ENCODE peak calls at places on chromosomes 7 and 10, in six cellular contexts. Y, C, D, S, H and J are unnamed samples.

GRCh38 chr7:97003262-97004236 is 1.8 kb upstream of the DLX6 start:
- DNase-seq in Y (no peak), C (no peak), D (no peak), S (no peak), H (no peak), J (no peak)

GRCh38 chr7:13990319-13990983 is 985 bp upstream of the ETV1 start:
- DNase-seq in Y (peak), C (peak), D (peak), S (no peak), H (no peak), J (peak)

GRCh38 chr7:141013345-141013715 is 1.4 kb downstream of the MRPS33 start:
- DNase-seq in Y (no peak), C (no peak), D (no peak), S (no peak), H (no peak), J (no peak)

GRCh38 chr10:12707461-12708185 is 293.9 kb downstream of the CCDC3 start:
- DNase-seq in Y (peak), C (peak), D (peak), S (peak), H (peak), J (peak)

GRCh38 chr10:32367793-32368453 is 21.0 kb upstream of the EPC1 start:
- DNase-seq in Y (peak), C (peak), D (no peak), S (no peak), H (peak), J (peak)

GRCh38 chr10:77244746-77245145 is 392.9 kb downstream of the KCNMA1 start:
- DNase-seq in Y (no peak), C (no peak), D (no peak), S (no peak), H (no peak), J (no peak)

GRCh38 chr10:69911571-69912528 is 110.1 kb downstream of the COL13A1 start:
- DNase-seq in Y (peak), C (no peak), D (no peak), S (no peak), H (no peak), J (no peak)

GRCh38 chr10:119686465-119687191 is 35.4 kb downstream of the BAG3 start:
- DNase-seq in Y (peak), C (peak), D (peak), S (no peak), H (peak), J (peak)

DNA sequence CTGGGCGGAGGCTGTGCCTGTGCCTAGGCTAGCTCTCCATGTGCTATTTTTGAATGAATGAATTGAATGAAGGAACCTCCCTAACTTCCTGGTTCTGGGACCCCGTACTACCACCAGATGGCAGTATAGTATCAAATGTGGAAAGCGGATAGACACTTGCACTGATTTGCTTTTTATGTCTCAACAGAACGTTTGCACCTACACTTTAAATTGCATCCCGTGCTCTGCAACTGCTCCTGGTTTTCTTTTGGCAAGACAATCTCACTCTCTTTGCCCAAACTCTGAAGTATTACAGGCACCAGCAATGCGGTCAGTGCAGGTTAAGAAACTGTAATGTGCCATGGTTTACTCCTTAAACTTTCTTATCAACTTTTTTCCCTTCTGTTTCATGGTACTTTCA is 6.5 kb downstream of the FZD8 start:
- DNase-seq in Y (peak), C (peak), D (peak), S (peak), H (peak), J (peak)
- TF ChIP-seq MYC in Y (no peak), C (no peak), D (no peak), S (no peak), H (no peak), J (no peak)

GRCh38 chr7:51243631-51244030 is 73.0 kb downstream of the COBL start:
- DNase-seq in Y (no peak), C (no peak), D (no peak), S (no peak), H (no peak), J (no peak)
- TF ChIP-seq MYC in Y (no peak), C (no peak), D (no peak), S (no peak), H (no peak), J (no peak)

DNA sequence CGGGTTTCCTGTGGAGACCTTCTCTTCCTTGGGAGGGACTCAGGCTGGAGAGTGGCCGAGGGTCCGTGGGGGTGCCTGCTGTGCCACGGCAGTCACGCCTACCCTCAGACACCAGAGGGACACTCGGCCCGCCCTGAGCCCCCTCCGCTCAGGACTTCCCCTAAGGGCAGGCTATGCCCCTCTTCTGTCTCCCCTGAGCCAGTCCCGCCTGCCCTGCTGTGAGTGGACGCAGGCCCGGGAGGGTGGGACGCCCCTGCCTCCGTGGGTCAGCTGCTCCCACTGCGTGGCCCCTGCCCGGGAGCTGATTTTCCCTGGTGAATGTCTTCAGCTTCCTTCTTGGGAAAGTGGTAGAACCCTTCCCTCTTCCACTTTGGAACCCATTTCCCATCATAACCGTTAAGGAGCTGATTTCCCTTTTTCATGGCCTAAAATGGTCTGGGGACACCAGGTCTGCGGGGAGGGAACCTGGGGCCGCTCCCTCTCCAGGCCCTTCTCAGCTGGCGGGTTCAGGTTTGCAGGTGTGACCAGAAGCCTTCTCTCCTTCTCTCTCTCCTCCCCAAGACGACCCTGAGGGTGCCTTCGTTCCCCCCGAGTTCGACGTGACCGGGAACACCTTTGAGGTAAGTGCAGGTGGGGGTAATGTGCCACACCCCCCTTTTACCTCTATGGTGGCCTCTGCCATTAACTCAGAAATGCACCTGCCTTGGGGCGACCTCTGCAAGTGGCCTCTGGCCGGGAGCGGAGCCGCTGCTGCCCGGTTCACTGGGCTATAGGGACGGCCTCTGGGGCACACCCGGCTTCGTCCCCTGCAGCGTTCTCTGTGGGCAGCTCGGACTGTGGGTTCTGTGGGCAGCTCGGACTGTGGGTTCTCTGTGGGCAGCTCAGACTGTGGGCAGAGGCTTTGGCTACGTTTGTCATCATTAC is 7.9 kb downstream of the KNDC1 start:
- DNase-seq in Y (no peak), C (no peak), D (no peak), S (no peak), H (no peak), J (no peak)
- TF ChIP-seq MYC in Y (no peak), C (no peak), D (no peak), S (no peak), H (no peak), J (no peak)

GRCh38 chr7:138738551-138739335 is 37.6 kb upstream of the SVOPL start:
- DNase-seq in Y (peak), C (peak), D (peak), S (peak), H (peak), J (peak)
- TF ChIP-seq MYC in Y (no peak), C (peak), D (no peak), S (no peak), H (no peak), J (no peak)

DNA sequence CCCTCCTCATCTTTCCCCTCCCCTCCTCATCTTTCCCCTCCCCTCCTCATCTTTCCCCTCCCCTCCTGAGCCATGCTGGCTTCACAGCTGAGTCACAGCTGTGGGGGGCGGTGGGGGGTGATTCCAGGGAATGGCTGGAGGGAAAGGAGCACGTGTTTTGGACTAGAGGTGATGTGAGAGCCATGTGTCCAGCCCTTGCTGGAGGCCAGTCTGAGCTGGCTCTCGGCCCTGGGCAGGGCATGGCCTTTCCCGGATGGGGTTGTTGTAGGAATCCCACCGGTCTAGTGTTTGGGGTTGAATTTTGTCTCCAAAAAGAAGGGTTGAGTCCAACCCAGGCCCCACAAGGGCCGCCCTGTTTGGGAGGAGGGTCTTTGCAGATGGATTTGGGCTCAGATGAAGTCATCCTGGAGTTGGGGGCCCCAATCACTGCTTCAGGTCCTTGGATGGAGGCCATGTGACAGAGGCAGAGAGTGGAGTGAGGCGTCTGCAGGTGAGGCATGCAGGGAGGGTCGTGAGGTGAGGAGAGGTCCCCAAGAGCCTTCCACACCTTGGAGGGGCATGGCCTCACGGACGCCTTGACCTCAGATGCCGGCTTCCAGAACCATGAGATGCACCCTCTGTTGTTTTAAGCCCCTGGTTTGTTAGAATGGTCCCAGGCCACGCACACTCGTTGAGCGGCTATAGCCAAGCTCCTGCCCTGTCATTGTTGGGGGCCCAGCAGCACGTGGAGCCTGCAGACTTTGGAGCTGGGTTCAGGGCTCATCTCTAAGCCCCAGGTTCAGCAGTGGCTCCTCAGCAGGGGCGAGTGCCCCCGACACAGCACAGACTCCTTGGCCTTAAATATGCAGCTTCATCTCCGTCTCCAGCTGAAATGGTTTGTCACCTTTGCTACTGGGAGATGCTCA is 101.6 kb downstream of the DNAJB6 start:
- DNase-seq in Y (no peak), C (peak), D (no peak), S (no peak), H (no peak), J (no peak)
- TF ChIP-seq MYC in Y (no peak), C (no peak), D (no peak), S (no peak), H (no peak), J (no peak)